ENCODE peak calls at places on chromosome 1, in seven cellular contexts. H is tibial artery, E is brain microvascular endothelial cell, I is A549, L is GM23248, F is OCI-LY7, W is body of pancreas. V is an unnamed sample.

GRCh38 chr1:200365897-200366426 is 43.9 kb downstream of the ZNF281 start:
- DNase-seq in H (no peak), E (no peak), I (peak; percentile 85), L (peak; percentile 40), F (no peak), W (no peak), V (no peak)

GRCh38 chr1:244779410-244779809 is 56.0 kb upstream of the COX20 start:
- DNase-seq in H (no peak), E (no peak), I (no peak), L (peak; percentile 67), F (no peak), W (no peak), V (no peak)

GRCh38 chr1:101964708-101965107 is 32.0 kb downstream of the OLFM3 start:
- DNase-seq in H (no peak), E (no peak), I (no peak), L (no peak), F (no peak), W (no peak), V (no peak)

GRCh38 chr1:229620876-229621275 is 5.0 kb downstream of the TAF5L start:
- DNase-seq in H (no peak), E (no peak), I (no peak), L (peak; percentile 96), F (no peak), W (no peak), V (no peak)

GRCh38 chr1:245263701-245264100 is 108.9 kb downstream of the KIF26B start:
- DNase-seq in H (no peak), E (no peak), I (no peak), L (peak; percentile 91), F (no peak), W (no peak), V (no peak)

GRCh38 chr1:151993084-151993733 is 450 bp downstream of the S100A10 start:
- DNase-seq in H (peak; percentile 70), E (no peak), I (peak; percentile 54), L (peak; percentile 67), F (peak; percentile 16), W (peak; percentile 25), V (no peak)

GRCh38 chr1:234342749-234343148 is 30.5 kb upstream of the COA6 start:
- DNase-seq in H (no peak), E (no peak), I (no peak), L (no peak), F (no peak), W (no peak), V (no peak)

GRCh38 chr1:225435957-225436392 is 8.1 kb upstream of the LBR start:
- DNase-seq in H (no peak), E (no peak), I (no peak), L (no peak), F (peak; percentile 88), W (no peak), V (no peak)

GRCh38 chr1:227356582-227357228 is 38.4 kb upstream of the CDC42BPA start:
- DNase-seq in H (no peak), E (peak; percentile 3), I (peak; percentile 61), L (peak; percentile 1), F (no peak), W (peak; percentile 21), V (no peak)

GRCh38 chr1:206768472-206769330 is 1.9 kb upstream of the IL19 start:
- DNase-seq in H (no peak), E (no peak), I (no peak), L (no peak), F (no peak), W (no peak), V (no peak)

GRCh38 chr1:154497026-154497806 is 4.8 kb upstream of the TDRD10 start:
- DNase-seq in H (no peak), E (no peak), I (no peak), L (no peak), F (peak; percentile 68), W (no peak), V (no peak)

GRCh38 chr1:28855969-28856368 is 44.0 kb downstream of the OPRD1 start:
- DNase-seq in H (no peak), E (no peak), I (no peak), L (no peak), F (no peak), W (no peak), V (no peak)

GRCh38 chr1:179141592-179142244 is 59.8 kb downstream of the TOR3A start:
- DNase-seq in H (no peak), E (peak; percentile 69), I (peak; percentile 26), L (peak; percentile 92), F (no peak), W (no peak), V (no peak)

GRCh38 chr1:101316276-101316675 is 79.5 kb downstream of the S1PR1 start:
- DNase-seq in H (no peak), E (no peak), I (no peak), L (no peak), F (no peak), W (no peak), V (no peak)

GRCh38 chr1:211474426-211474825 is 17.5 kb downstream of the RD3 start:
- DNase-seq in H (no peak), E (no peak), I (no peak), L (no peak), F (no peak), W (no peak), V (no peak)

GRCh38 chr1:223298706-223299105 is 65.3 kb downstream of the SUSD4 start:
- DNase-seq in H (no peak), E (peak; percentile 13), I (no peak), L (no peak), F (no peak), W (no peak), V (no peak)

GRCh38 chr1:41341756-41342562 is 19.3 kb upstream of the FOXO6 start:
- DNase-seq in H (no peak), E (no peak), I (no peak), L (peak; percentile 54), F (no peak), W (peak; percentile 56), V (no peak)

GRCh38 chr1:41343790-41344679 is 17.2 kb upstream of the FOXO6 start:
- DNase-seq in H (peak; percentile 51), E (no peak), I (no peak), L (no peak), F (no peak), W (no peak), V (peak; percentile 45)

GRCh38 chr1:41340655-41341364 is 20.4 kb upstream of the FOXO6 start:
- DNase-seq in H (no peak), E (no peak), I (no peak), L (no peak), F (no peak), W (no peak), V (no peak)

GRCh38 chr1:41341365-41341683 is 19.9 kb upstream of the FOXO6 start:
- DNase-seq in H (no peak), E (no peak), I (no peak), L (no peak), F (no peak), W (no peak), V (no peak)

DNA sequence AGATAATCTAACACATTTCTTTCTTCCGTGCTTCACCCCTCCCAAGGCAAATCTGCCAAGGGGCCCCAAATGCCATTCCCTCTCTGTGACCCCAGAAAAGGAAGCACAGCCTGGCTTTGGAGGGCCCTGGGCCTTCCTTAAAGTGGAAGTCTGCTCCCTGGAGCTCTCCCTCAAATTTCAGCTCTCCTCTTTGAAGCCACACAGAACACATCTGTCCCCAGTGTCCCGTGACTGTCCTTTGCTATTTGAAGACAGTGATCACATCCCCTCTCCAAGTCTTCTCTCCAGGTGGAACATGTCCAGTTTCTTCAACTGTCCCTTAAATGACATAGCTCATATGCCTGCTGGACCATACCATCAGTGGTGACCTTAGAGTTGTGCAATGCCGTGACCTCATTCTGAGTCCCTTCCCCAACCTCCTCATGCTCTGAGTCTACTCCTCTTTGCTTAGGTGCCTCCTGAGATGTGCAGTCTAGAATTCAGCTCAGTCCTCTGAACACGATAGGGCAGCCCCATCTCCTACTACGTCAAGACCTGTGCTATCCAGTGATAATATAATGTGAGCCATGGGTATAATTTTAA is 18.4 kb upstream of the FOXO6 start:
- DNase-seq in H (no peak), E (no peak), I (no peak), L (no peak), F (no peak), W (no peak), V (no peak)
- H3K27ac ChIP-seq in H (no peak overlapping the region), E (no peak overlapping the region), I (no peak overlapping the region), L (no peak overlapping the region), F (no peak overlapping the region), W (no peak overlapping the region), V (no peak overlapping the region)

DNA sequence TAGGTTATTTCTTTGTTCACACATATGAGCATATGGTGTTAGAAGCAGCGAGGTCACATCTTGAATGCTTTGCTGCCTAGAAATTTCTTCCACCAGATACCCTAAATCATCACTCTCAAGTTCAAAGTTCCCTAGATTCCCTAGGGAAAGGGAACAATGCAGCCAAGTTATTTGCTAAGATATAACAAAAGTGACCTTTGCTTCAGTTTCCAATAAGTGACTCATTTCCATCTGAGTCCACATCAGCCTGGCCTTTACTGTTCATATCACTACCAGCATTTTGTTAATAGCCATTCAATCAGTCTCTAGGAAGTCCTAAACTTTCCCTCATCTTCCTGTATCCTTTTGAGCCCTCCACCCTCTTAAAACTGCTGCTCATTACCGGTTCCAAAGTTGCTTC is 1502.5 kb downstream of the KCNT2 start:
- DNase-seq in H (no peak), E (no peak), I (no peak), L (no peak), F (no peak), W (no peak), V (no peak)
- H3K27ac ChIP-seq in H (no peak overlapping the region), E (no peak overlapping the region), I (no peak overlapping the region), L (no peak overlapping the region), F (no peak overlapping the region), W (no peak overlapping the region), V (no peak overlapping the region)

DNA sequence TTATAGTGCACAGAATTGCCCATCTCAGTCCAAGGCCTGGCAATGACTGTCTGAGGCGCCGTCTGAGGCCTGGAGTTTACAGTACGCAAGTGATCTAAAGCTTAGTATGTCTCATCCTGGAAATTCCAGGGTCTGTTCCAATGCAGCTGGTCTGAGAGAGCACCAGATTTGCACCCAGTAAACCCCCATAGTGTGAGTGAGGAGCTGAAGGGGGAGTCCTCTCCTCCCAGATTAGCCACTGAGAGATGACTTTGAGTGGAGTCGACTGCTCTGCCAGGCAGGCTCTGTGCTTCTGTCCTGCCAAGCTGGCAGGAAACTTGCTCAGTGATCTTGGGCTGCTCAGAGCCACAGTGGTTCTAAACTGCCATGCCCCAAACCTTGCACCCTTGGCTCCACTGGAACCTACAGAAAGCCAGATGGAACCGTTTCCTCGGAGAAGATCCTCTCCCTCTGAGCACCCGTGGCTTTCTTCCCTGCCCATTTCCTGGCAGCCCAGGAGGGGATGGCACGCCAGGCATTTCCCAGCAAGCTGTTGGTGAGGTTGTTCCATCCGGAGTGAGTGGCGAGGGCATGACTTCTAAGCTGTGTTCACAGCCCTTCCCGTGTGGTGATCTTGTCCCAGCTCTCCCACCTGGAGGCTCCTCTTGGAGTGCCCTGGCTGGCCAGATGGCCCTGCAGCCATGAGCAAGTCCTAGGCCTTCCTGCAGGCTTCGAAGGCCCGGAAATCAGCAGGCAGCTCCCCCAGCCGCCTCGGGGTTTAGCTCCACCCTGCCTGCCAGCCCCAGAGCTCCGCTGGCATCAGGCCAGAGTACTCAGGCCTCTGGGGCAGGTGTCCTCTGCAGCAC is 126.0 kb upstream of the VAMP3 start:
- DNase-seq in H (no peak), E (no peak), I (no peak), L (no peak), F (no peak), W (peak; percentile 39), V (no peak)
- H3K27ac ChIP-seq in H (no peak overlapping the region), E (no peak overlapping the region), I (peak overlapping the region; percentile 55), L (no peak overlapping the region), F (no peak overlapping the region), W (no peak overlapping the region), V (no peak overlapping the region)

DNA sequence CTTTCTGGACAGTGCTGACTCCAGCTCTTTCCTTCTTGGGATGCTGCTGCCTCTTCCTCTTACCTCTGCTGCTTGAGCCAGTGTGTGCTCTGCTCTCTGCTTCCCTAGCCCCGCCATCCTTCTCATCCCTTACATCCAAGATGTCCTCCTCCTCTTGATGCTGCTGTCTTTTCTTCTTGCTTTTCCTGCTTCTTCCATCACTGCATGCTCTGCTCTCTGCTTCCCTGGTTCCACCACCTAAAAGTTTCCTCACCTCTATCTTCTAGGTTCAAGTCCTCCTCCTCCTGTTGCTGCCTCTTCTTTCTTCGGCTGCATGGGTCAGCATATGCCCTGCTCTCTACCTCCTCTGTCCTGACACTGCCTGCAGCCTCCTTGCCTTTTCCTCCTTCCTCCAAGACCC is 3.4 kb downstream of the NAXE start:
- DNase-seq in H (no peak), E (no peak), I (no peak), L (no peak), F (no peak), W (no peak), V (no peak)
- H3K27ac ChIP-seq in H (no peak overlapping the region), E (no peak overlapping the region), I (no peak overlapping the region), L (no peak overlapping the region), F (no peak overlapping the region), W (no peak overlapping the region), V (no peak overlapping the region)